ENCODE peak calls at places on chromosomes 3 and 15, in eight cellular contexts. B is SW480, I is kidney tubule cell, W is T-helper 1 cell, O is MM.1S, R is non-pigmented ciliary epithelial cell, A is cerebellar cortex, Q is iris pigment epithelial cell. N is an unnamed sample.

GRCh38 chr15:31273258-31273941 is 53.2 kb upstream of the KLF13 start:
- DNase-seq in B (no peak), I (no peak), W (no peak), O (no peak), R (no peak), A (no peak), Q (no peak), N (no peak)

GRCh38 chr15:72540606-72541237 is 66.6 kb downstream of the ARIH1 start:
- DNase-seq in B (no peak), I (no peak), W (no peak), O (no peak), R (no peak), A (no peak), Q (no peak), N (no peak)

GRCh38 chr3:8532251-8532831 is 30.7 kb downstream of the LMCD1 start:
- DNase-seq in B (no peak), I (peak), W (no peak), O (no peak), R (no peak), A (no peak), Q (peak), N (no peak)

GRCh38 chr3:42079701-42080323 is 11.3 kb upstream of the TRAK1 start:
- DNase-seq in B (peak), I (no peak), W (no peak), O (no peak), R (no peak), A (no peak), Q (no peak), N (no peak)

GRCh38 chr3:30924763-30925162 is 30.3 kb upstream of the GADL1 start:
- DNase-seq in B (no peak), I (no peak), W (no peak), O (no peak), R (peak), A (no peak), Q (peak), N (no peak)

GRCh38 chr15:40766194-40766830 is 2.4 kb downstream of the GCHFR start:
- DNase-seq in B (no peak), I (no peak), W (no peak), O (no peak), R (no peak), A (no peak), Q (no peak), N (no peak)

GRCh38 chr3:31213869-31214486 is 318.7 kb upstream of the STT3B start:
- DNase-seq in B (peak), I (no peak), W (peak), O (peak), R (no peak), A (no peak), Q (no peak), N (no peak)

GRCh38 chr3:152328841-152329240 is 60.1 kb downstream of the MBNL1 start:
- DNase-seq in B (no peak), I (peak), W (no peak), O (no peak), R (no peak), A (no peak), Q (peak), N (no peak)

GRCh38 chr15:90033006-90033405 is 31.9 kb downstream of the ZNF710 start:
- DNase-seq in B (no peak), I (no peak), W (no peak), O (no peak), R (no peak), A (no peak), Q (peak), N (no peak)

GRCh38 chr3:50138266-50139230 is 16.6 kb upstream of the SEMA3F start:
- DNase-seq in B (no peak), I (peak), W (no peak), O (no peak), R (no peak), A (peak), Q (no peak), N (no peak)

GRCh38 chr15:60548101-60548500 is 69.2 kb upstream of the ICE2 start:
- DNase-seq in B (no peak), I (peak), W (no peak), O (peak), R (no peak), A (no peak), Q (no peak), N (no peak)

GRCh38 chr15:101451192-101451799 is 38.2 kb downstream of the PCSK6 start:
- DNase-seq in B (no peak), I (no peak), W (no peak), O (no peak), R (no peak), A (no peak), Q (peak), N (peak)

GRCh38 chr15:96086164-96086563 is 244.3 kb upstream of the NR2F2 start:
- DNase-seq in B (no peak), I (no peak), W (no peak), O (no peak), R (no peak), A (no peak), Q (no peak), N (no peak)

GRCh38 chr3:13655074-13655913 is 106.4 kb downstream of the FBLN2 start:
- DNase-seq in B (peak), I (peak), W (no peak), O (no peak), R (no peak), A (no peak), Q (peak), N (peak)

GRCh38 chr3:47512416-47513124 is 942 bp downstream of the ELP6 start:
- DNase-seq in B (peak), I (peak), W (peak), O (peak), R (no peak), A (peak), Q (peak), N (peak)

GRCh38 chr3:32313723-32314473 is 75.4 kb downstream of the CMTM8 start:
- DNase-seq in B (peak), I (peak), W (no peak), O (no peak), R (no peak), A (peak), Q (peak), N (no peak)

GRCh38 chr15:38972831-38973230 is 408.2 kb upstream of the RASGRP1 start:
- DNase-seq in B (no peak), I (peak), W (no peak), O (no peak), R (no peak), A (no peak), Q (peak), N (no peak)

GRCh38 chr15:88115529-88116152 is 140.9 kb downstream of the NTRK3 start:
- DNase-seq in B (no peak), I (no peak), W (no peak), O (no peak), R (no peak), A (peak), Q (no peak), N (no peak)

GRCh38 chr3:38966956-38967795 is 84.6 kb downstream of the SCN11A start:
- DNase-seq in B (no peak), I (peak), W (no peak), O (no peak), R (no peak), A (no peak), Q (no peak), N (no peak)

GRCh38 chr3:12990306-12990705 is 82.9 kb downstream of the IQSEC1 start:
- DNase-seq in B (no peak), I (peak), W (no peak), O (no peak), R (no peak), A (no peak), Q (no peak), N (no peak)

GRCh38 chr3:48015451-48016182 is 599 bp downstream of the MAP4 start:
- DNase-seq in B (no peak), I (peak), W (no peak), O (no peak), R (no peak), A (no peak), Q (peak), N (no peak)

GRCh38 chr3:48057521-48057920 is 41.3 kb upstream of the MAP4 start:
- DNase-seq in B (no peak), I (no peak), W (no peak), O (no peak), R (no peak), A (no peak), Q (peak), N (no peak)

GRCh38 chr15:67472957-67473356 is 48.0 kb upstream of the C15orf61 start:
- DNase-seq in B (no peak), I (no peak), W (no peak), O (no peak), R (no peak), A (no peak), Q (peak), N (no peak)

GRCh38 chr3:39154323-39155021 is 1.1 kb upstream of the CSRNP1 start:
- DNase-seq in B (peak), I (peak), W (no peak), O (no peak), R (no peak), A (peak), Q (peak), N (peak)

GRCh38 chr3:24583004-24583403 is 88.4 kb upstream of the THRB start:
- DNase-seq in B (no peak), I (no peak), W (no peak), O (no peak), R (no peak), A (no peak), Q (peak), N (no peak)

GRCh38 chr15:30922469-30923311 is 19.0 kb downstream of the FAN1 start:
- DNase-seq in B (peak), I (peak), W (no peak), O (no peak), R (peak), A (peak), Q (peak), N (peak)

GRCh38 chr3:33173103-33173502 is 45.5 kb downstream of the SUSD5 start:
- DNase-seq in B (no peak), I (no peak), W (no peak), O (no peak), R (no peak), A (no peak), Q (no peak), N (no peak)

GRCh38 chr15:40911139-40911538 is 16.9 kb downstream of the VPS18 start:
- DNase-seq in B (no peak), I (no peak), W (no peak), O (no peak), R (no peak), A (no peak), Q (no peak), N (no peak)

GRCh38 chr15:86077070-86077469 is 2.6 kb upstream of the AGBL1 start:
- DNase-seq in B (no peak), I (no peak), W (no peak), O (no peak), R (no peak), A (no peak), Q (no peak), N (no peak)

N was measured in left ventricle myocardium superior.